ENCODE peak calls at places on chromosome 16, in eight cellular contexts. N is upper lobe of right lung; F is CD4-positive, alpha-beta T cell; S is tibial nerve; K is HFF-Myc; G is HFFc6; D is esophagus muscularis mucosa; M is lung. B is an unnamed sample.

GRCh38 chr16:29664133-29664912 is 1.3 kb downstream of the SPN start:
- DNase-seq in N (peak; percentile 74), F (peak; percentile 34), S (no peak), K (no peak), G (no peak), D (no peak), M (no peak), B (no peak)

GRCh38 chr16:14489460-14489859 is 140.6 kb downstream of the PARN start:
- DNase-seq in N (no peak), F (no peak), S (no peak), K (peak; percentile 79), G (no peak), D (peak; percentile 45), M (no peak), B (peak; percentile 37)

GRCh38 chr16:74846714-74847113 is 72.1 kb upstream of the FA2H start:
- DNase-seq in N (no peak), F (no peak), S (no peak), K (no peak), G (no peak), D (no peak), M (no peak), B (no peak)

GRCh38 chr16:86882586-86883280 is 304.4 kb downstream of the FOXL1 start:
- DNase-seq in N (peak; percentile 45), F (no peak), S (no peak), K (peak; percentile 32), G (peak; percentile 52), D (no peak), M (no peak), B (peak; percentile 70)

GRCh38 chr16:64711596-64711995 is 410.3 kb downstream of the CDH11 start:
- DNase-seq in N (no peak), F (no peak), S (no peak), K (no peak), G (no peak), D (no peak), M (no peak), B (no peak)

GRCh38 chr16:1066584-1067172 is 5.9 kb upstream of the SSTR5 start:
- DNase-seq in N (no peak), F (no peak), S (no peak), K (no peak), G (no peak), D (no peak), M (no peak), B (no peak)

GRCh38 chr16:23827245-23827543 is 8.6 kb upstream of the PRKCB start:
- DNase-seq in N (no peak), F (no peak), S (no peak), K (no peak), G (no peak), D (no peak), M (no peak), B (no peak)

GRCh38 chr16:86899757-86900156 is 321.4 kb downstream of the FOXL1 start:
- DNase-seq in N (no peak), F (no peak), S (no peak), K (no peak), G (peak; percentile 15), D (no peak), M (no peak), B (no peak)

GRCh38 chr16:569445-570254 is at the start of gene PIGQ:
- DNase-seq in N (peak; percentile 84), F (peak; percentile 52), S (peak; percentile 46), K (no peak), G (no peak), D (peak; percentile 95), M (peak; percentile 60), B (peak; percentile 77)

GRCh38 chr16:22727285-22728166 is 86.4 kb upstream of the HS3ST2 start:
- DNase-seq in N (no peak), F (no peak), S (no peak), K (no peak), G (no peak), D (no peak), M (no peak), B (no peak)

GRCh38 chr16:72832640-72833039 is 215.3 kb downstream of the ZFHX3 start:
- DNase-seq in N (peak; percentile 87), F (peak; percentile 53), S (peak; percentile 93), K (peak; percentile 56), G (peak; percentile 63), D (peak; percentile 95), M (peak; percentile 79), B (peak; percentile 85)

DNA sequence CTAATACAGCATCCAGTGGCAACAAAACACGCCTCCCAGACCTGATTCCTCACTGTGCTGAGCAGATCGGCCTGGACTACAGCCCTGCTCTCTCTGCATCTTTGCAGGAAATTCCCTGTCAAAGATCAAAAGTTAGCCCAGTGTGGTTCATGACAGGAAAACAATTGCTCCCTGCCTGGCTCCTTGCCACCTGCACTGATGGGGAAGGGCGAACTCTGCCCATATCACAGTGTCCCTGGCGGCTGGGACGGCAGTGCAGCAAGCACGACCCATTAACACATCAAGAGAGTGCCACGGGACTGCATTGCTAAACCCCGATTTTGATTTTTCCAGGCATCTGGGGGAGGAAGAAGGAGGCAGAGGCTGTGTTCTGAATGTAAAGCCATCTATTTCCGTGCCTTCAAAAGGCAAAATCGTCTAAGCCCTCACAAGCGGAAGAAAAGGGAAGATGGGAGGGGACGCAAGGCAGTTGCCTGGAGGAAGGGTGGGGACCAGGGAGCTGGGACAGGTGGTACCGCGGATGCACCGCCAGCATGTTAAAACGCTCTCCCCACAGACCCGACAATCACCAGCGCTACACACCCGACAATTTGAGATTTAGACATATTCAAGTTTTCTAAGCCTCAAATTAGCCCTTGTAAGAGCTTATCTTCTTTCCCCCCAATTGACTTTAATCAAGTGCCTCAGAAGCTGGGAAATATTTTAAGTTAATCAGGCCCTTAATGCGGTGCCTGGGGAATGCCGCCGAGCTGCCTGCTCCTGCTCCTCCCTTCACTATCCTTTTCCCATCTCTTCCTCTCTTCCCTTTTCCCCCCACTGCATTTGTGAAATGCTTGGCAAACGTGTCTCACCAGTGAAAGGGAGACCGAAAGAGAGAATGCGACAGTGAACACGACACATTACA is 238.8 kb upstream of the CDH5 start:
- DNase-seq in N (no peak), F (no peak), S (peak; percentile 20), K (no peak), G (no peak), D (no peak), M (no peak), B (peak; percentile 70)
- TF ChIP-seq CTCF in N (peak; percentile 17), F (no peak), S (no peak), K (no peak), G (no peak), D (no peak), M (no peak), B (peak; percentile 23)

DNA sequence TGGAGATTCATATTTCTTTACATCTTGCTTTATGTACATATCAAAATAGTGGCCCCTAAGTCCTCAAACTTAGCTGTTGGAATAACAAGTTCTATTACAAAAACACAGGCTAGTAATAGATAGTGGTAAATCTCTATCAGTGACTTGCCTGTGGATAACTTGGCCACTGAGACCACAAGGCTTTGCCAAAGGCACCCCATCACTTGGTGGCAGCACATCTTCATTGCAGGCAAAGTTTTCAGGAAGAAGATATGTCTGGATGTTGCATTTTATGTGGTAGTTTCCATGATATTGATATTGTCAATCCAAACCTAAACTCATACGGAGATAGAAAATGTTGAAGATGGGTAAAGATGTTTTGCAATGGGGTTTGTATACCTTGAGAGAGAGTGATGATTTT is 58.5 kb downstream of the KNOP1 start:
- DNase-seq in N (no peak), F (no peak), S (no peak), K (no peak), G (no peak), D (no peak), M (no peak), B (peak; percentile 6)
- TF ChIP-seq CTCF in N (peak; percentile 11), F (no peak), S (peak; percentile 8), K (no peak), G (peak; percentile 11), D (no peak), M (no peak), B (peak; percentile 9)

DNA sequence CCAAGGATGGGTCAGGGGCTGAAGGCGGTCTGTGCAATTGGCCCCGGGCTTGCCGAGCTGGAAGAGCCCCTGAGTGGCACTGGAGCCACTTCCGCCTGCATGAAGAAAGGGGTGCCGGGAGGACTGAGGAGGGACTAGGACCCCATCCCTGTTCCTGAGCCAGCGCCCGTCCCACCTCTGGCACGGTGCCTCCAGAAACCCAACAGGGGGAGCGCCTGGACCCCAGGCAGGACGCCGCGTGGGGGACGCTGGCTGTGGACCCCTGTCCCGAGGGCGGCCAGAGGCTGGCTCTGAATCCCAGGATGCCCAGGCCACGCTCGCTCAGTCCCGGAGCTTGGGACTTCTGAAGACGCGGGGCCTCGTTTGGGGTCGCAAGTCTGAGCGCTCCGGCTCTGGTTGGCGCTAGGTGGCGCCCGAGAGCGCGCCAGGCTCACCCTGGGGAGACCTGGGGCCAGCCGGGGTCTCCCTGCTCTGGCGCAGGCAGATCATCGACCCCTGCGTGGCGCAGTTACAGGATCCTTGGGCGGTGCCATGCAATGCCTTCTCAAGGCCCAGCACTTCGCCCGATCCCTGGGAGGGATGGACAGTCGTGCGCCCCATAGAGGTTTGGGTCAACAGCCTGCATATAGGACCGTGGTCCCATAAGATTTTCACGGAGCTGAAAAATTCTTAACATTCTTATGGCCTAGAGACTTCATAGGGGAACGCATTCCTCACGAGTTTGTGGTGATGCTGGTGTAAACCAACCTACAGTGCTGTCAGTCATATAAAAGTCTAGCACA is 58.5 kb upstream of the CREBBP start:
- DNase-seq in N (peak; percentile 83), F (peak; percentile 63), S (no peak), K (no peak), G (peak; percentile 72), D (no peak), M (no peak), B (peak; percentile 91)
- TF ChIP-seq CTCF in N (peak; percentile 94), F (peak; percentile 96), S (peak; percentile 95), K (peak; percentile 96), G (peak; percentile 99), D (peak; percentile 96), M (peak; percentile 68), B (peak; percentile 95)

GRCh38 chr16:12318661-12319463 is 342.3 kb downstream of the SNX29 start:
- DNase-seq in N (no peak), F (no peak), S (no peak), K (no peak), G (no peak), D (no peak), M (no peak), B (no peak)

GRCh38 chr16:12317856-12318591 is 341.5 kb downstream of the SNX29 start:
- DNase-seq in N (no peak), F (no peak), S (no peak), K (no peak), G (no peak), D (no peak), M (no peak), B (no peak)

GRCh38 chr16:12321363-12321762 is 344.8 kb downstream of the SNX29 start:
- DNase-seq in N (no peak), F (no peak), S (no peak), K (no peak), G (no peak), D (no peak), M (no peak), B (no peak)

GRCh38 chr16:12320298-12320706 is 343.8 kb downstream of the SNX29 start:
- DNase-seq in N (no peak), F (no peak), S (no peak), K (no peak), G (peak; percentile 65), D (no peak), M (no peak), B (no peak)

DNA sequence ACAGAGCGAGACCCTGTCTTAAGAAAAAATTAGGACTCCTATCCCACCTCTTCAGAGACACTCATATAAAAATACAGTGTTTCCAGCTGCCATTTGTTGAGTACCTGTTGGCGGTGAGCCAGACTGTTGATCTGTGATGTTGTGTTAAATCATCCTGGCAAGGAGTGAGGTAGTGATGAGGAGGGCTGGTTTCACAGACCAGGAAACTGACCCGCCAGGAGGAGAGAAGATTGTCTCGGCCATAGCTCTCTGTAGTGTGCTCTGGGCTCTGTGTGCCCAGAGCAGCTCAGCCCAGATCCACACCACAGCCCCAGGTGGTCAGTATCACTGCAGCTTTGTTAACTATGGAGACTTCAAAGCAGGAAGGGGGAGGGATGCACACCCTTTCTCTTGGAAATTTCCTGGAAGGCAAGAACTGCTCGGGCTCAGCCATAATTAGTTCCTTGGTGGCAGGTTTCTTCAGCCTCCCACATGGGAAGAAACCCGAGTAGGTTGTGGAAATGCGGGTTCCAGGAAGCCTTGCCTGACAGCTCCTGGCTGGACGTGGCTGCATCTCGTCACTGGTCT is 343.0 kb downstream of the SNX29 start:
- DNase-seq in N (no peak), F (no peak), S (no peak), K (no peak), G (no peak), D (no peak), M (no peak), B (peak; percentile 29)
- TF ChIP-seq CTCF in N (no peak), F (no peak), S (no peak), K (no peak), G (no peak), D (no peak), M (no peak), B (no peak)

B was measured in cardiac muscle cell.